ENCODE peak calls at places on chromosomes 12 and 14, in five cellular contexts. Y is CD8-positive, alpha-beta memory T cell; J is effector memory CD4-positive, alpha-beta T cell; E is cardiac muscle cell; F is testis. L is an unnamed sample. For H3K4me1, the result is how much of the 10 kb centered on the place peaks cover.

GRCh38 chr12:65984227-65984479 is 146.4 kb downstream of the LLPH start:
- DNase-seq in Y (no peak), J (no peak), E (no peak), F (no peak), L (no peak)

GRCh38 chr12:7709969-7710368 is 1.3 kb upstream of the DPPA3 start:
- DNase-seq in Y (no peak), J (no peak), E (peak), F (no peak), L (no peak)

GRCh38 chr12:94674835-94675234 is 24.5 kb upstream of the TMCC3 start:
- DNase-seq in Y (no peak), J (no peak), E (no peak), F (peak), L (peak)

GRCh38 chr12:79692860-79693605 is 2.3 kb upstream of the PAWR start:
- DNase-seq in Y (no peak), J (no peak), E (no peak), F (no peak), L (peak)

GRCh38 chr12:120225852-120226640 is 25.1 kb upstream of the RPLP0 start:
- DNase-seq in Y (no peak), J (no peak), E (no peak), F (no peak), L (no peak)

GRCh38 chr12:15035185-15035584 is 62.3 kb downstream of the PDE6H start:
- DNase-seq in Y (no peak), J (no peak), E (no peak), F (no peak), L (no peak)

GRCh38 chr12:84826925-84827324 is 85.7 kb downstream of the SLC6A15 start:
- DNase-seq in Y (no peak), J (no peak), E (no peak), F (no peak), L (no peak)

GRCh38 chr14:95518045-95518751 is 1.7 kb upstream of the SYNE3 start:
- DNase-seq in Y (no peak), J (no peak), E (no peak), F (peak), L (peak)

GRCh38 chr14:101242442-101243385 is 318.6 kb upstream of the DIO3 start:
- DNase-seq in Y (no peak), J (no peak), E (no peak), F (no peak), L (no peak)

GRCh38 chr14:104868060-104868740 is 3.1 kb downstream of the CEP170B start:
- DNase-seq in Y (no peak), J (no peak), E (no peak), F (no peak), L (no peak)

GRCh38 chr14:77139540-77140342 is 1.9 kb downstream of the ZDHHC22 start:
- DNase-seq in Y (no peak), J (no peak), E (peak), F (peak), L (peak)

GRCh38 chr12:57119294-57119693 is 8.1 kb upstream of the STAT6 start:
- DNase-seq in Y (no peak), J (no peak), E (no peak), F (no peak), L (no peak)

GRCh38 chr12:108702534-108702933 is 28.8 kb downstream of the CORO1C start:
- DNase-seq in Y (no peak), J (no peak), E (no peak), F (no peak), L (no peak)

GRCh38 chr14:31410048-31410654 is 10.2 kb downstream of the HEATR5A start:
- DNase-seq in Y (no peak), J (no peak), E (no peak), F (no peak), L (no peak)
- H3K27ac ChIP-seq in Y (no peak), J (no peak), E (no peak), F (no peak), L (no peak)

DNA sequence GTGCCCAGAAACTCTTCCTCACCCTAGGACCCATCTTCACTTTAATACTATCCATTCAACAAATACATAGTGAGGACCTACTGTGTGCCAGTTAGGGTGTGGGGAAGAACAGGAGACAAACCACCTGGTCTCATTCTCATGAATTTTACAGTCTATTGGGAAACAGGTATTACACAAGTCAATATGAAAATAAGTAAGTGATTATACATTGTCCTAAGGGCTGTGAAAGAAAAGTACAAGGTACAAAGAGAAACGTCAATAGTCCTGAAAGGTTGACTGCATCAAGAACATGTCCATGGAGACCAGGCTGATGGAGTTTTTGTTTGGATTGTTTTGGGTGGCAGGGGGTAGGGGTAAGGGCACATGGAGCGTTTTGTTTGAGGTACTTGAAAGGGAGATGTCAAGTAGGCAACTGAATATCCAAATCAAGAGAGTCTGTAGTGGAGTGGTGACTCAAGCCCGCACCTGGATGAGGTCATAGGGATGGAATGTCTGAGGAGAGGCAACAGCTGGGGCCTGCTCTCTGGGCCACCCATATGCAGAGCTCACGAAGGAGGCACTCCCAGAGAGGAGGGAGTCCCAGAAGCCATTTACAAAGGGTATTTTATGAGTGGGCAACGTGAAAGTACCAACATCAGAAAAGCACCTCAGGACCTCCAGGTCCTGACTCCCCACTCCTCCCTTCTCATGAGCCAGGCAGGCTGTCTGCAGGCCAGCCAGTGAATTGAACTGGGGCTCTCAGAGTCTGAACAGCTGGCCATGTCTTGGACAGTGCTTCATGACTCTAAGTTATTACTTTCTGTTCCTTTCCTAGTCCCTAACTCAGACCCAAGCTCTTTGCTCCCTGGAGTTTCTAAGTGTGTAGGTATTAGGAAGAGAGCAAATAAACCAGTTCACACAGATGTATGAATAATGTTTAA is 272.0 kb downstream of the ZFP36L1 start:
- DNase-seq in Y (no peak), J (no peak), E (no peak), F (no peak), L (no peak)
- H3K4me1 ChIP-seq in Y (under half), J (under half), E (under half), F (under half), L (under half)

DNA sequence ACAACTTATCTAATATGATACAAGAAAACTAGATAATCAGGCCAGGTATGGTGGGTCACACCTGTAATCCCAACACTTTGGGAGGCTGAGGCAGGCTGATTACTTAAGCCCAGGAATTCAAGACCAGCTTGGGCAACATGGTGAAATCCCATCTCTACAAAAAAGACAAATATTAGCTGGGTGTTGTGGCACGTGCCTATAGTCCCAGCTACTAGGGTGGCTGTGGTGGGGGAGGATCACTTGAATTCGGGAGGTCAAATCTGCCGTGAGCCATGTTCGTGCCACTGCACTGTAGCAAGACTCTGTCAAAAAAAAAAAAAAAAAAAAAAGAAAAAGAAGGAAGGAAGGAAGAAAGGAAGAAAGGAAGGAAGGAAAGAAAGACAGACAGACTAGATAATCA is 27.0 kb downstream of the ZCRB1 start:
- DNase-seq in Y (no peak), J (no peak), E (no peak), F (no peak), L (no peak)
- H3K27ac ChIP-seq in Y (no peak), J (no peak), E (no peak), F (no peak), L (no peak)

GRCh38 chr12:54385251-54385914 is 850 bp upstream of the ZNF385A start:
- DNase-seq in Y (no peak), J (no peak), E (no peak), F (no peak), L (no peak)

GRCh38 chr12:54383041-54383609 is 1.4 kb downstream of the ZNF385A start:
- DNase-seq in Y (no peak), J (no peak), E (no peak), F (no peak), L (peak)

GRCh38 chr12:54381136-54381535 is 3.4 kb downstream of the ZNF385A start:
- DNase-seq in Y (no peak), J (no peak), E (no peak), F (no peak), L (no peak)

GRCh38 chr12:54386781-54387467 is 2.4 kb upstream of the ZNF385A start:
- DNase-seq in Y (no peak), J (no peak), E (no peak), F (no peak), L (no peak)

DNA sequence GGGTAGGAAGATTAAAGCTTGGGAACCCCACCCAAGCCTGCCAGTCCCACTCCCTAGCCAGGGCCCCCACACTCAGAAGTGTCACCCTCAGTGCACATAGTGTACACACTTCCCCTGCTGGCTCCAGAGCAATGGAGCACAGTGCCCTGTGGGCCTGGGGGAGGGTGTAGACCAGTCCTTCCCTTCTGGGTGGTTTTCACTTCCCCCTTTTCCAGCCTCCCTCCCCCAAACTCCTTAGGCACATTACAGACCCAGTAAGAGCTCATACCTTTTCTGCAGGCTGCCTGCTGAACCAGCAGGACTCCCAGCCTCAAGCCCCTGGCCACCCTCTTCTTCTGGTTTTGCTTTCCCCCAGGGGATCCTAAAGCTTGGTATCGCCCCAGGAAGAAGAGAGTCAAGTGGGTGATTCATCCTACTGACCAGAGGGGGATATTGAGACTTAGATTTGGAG is at the start of gene ZNF385A:
- DNase-seq in Y (no peak), J (no peak), E (no peak), F (no peak), L (no peak)
- H3K4me1 ChIP-seq in Y (under half), J (under half), E (half or more), F (under half), L (under half)

DNA sequence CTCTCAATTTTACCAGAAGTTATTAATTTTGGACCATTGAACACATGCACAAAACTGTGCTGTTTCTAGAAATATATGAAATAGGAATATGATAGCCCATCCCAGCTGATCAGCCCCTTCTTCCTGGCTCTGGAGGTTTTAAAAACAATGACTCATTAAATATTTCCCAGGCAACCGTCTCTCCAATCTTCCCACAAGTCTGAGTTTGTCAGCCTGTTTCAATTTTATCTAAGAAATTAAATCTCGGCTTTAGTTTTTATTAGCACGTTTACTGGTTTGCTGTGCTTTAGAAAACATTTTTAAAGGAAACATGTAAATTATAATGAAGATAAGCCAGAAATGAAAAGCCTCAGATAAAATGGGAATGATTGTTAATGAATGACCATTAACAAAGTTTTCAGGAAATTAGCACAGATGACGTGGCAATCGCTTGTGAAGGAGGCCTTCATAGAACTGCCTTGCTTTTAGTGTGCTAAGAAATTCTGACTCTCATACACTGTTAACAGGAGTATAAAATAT is 89.3 kb upstream of the RAP1B start:
- DNase-seq in Y (no peak), J (no peak), E (no peak), F (no peak), L (peak)
- H3K27ac ChIP-seq in Y (no peak), J (no peak), E (no peak), F (no peak), L (peak)

GRCh38 chr12:49985981-49986380 is 13.2 kb downstream of the AQP6 start:
- DNase-seq in Y (no peak), J (no peak), E (no peak), F (no peak), L (peak)

GRCh38 chr12:49982246-49983229 is 9.8 kb downstream of the AQP6 start:
- DNase-seq in Y (no peak), J (no peak), E (no peak), F (no peak), L (peak)

GRCh38 chr12:49984960-49985359 is 12.2 kb downstream of the AQP6 start:
- DNase-seq in Y (no peak), J (no peak), E (no peak), F (no peak), L (no peak)

GRCh38 chr12:49984476-49984890 is 11.7 kb downstream of the AQP6 start:
- DNase-seq in Y (no peak), J (no peak), E (no peak), F (no peak), L (no peak)

DNA sequence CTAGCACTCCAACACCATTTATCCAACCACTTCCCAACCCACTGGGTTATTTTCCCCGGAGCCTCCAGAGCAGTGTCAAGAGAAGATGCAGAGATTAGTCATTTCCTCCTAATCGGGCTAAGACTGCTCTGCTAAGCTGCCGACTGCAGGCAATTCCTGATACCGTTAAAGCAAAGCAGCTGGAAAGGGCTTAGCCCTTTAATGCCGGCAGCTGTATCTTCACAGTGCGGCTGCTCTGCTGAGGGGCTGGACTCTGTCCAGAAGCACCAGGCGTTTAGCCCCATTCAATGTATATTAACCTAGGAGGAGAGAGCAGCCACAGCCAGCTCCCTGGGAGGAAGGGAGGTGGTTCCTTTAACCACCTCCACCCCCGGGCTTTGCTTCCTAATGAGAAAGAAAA is 11.1 kb downstream of the AQP6 start:
- DNase-seq in Y (no peak), J (no peak), E (peak), F (no peak), L (peak)
- H3K4me1 ChIP-seq in Y (under half), J (under half), E (under half), F (under half), L (under half)

GRCh38 chr12:122407208-122407607 is 15.3 kb downstream of the CLIP1 start:
- DNase-seq in Y (no peak), J (no peak), E (no peak), F (no peak), L (no peak)
- H3K27ac ChIP-seq in Y (peak), J (no peak), E (peak), F (no peak), L (peak)

DNA sequence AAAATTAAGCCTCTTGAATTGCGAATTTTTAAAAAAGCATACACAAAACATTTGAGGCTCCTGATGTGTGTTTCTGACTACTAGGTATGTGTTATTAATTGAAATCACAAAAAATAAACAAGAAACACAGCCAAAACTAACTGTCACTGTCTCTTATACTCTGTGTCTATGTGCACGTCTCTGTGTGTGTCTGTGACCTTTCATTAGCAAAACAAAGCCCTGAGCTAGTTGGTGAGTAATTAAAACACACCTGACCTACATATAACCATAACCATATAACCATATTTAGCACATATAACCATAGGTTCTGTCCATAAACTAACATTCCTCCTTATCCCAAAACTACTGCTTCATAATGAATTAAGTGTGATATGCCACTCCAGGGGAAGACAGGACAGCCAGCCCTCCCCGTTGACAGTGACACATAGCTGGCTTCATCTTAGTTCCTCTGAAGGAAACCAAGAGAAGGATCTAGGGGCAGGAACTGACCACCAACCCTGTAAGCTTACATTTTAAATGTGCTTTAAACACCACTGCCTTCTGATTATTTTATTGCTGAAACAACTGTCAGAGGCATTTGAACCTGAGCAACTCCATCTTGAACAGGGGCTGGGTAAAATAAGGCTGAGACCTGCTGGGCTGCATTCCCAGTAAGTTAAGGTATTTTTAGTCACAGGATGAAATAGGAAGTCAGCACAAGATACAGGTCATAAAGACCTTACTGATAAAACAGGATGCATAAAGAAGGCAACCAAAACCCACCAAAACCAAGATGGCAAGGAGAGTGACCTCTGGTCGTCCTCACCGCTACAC is 106.7 kb downstream of the PPP2R5E start:
- DNase-seq in Y (no peak), J (no peak), E (no peak), F (no peak), L (no peak)
- H3K4me1 ChIP-seq in Y (under half), J (under half), E (under half), F (under half), L (under half)